ENCODE peak calls at places on chromosomes 3 and 15, in five cellular contexts. A, I, Q, K and V are unnamed samples.

GRCh38 chr15:29740692-29741311 is 81.5 kb downstream of the TJP1 start:
- DNase-seq in Q (peak), I (no peak), K (no peak), A (no peak), V (no peak)

GRCh38 chr3:128367726-128368125 is 99.0 kb downstream of the DNAJB8 start:
- DNase-seq in K (no peak), A (no peak), Q (no peak), I (no peak), V (no peak)

GRCh38 chr3:8607285-8608040 is 37.1 kb downstream of the SSUH2 start:
- DNase-seq in K (no peak), A (peak), I (no peak), Q (peak), V (peak)

GRCh38 chr15:101439920-101440319 is 49.6 kb downstream of the PCSK6 start:
- DNase-seq in A (peak), Q (no peak), I (peak), K (no peak), V (no peak)

GRCh38 chr3:156211583-156211982 is 91.2 kb downstream of the KCNAB1 start:
- DNase-seq in K (no peak), Q (no peak), A (no peak), I (no peak), V (no peak)

GRCh38 chr3:4772171-4772804 is 206.9 kb upstream of the BHLHE40 start:
- DNase-seq in K (peak), Q (no peak), A (peak), I (peak), V (no peak)

GRCh38 chr3:185455860-185456259 is 43.0 kb downstream of the TMEM41A start:
- DNase-seq in K (no peak), I (no peak), Q (no peak), A (no peak), V (no peak)

GRCh38 chr3:150110097-150110496 is 139.4 kb upstream of the PFN2 start:
- DNase-seq in K (no peak), A (no peak), I (no peak), Q (peak), V (no peak)

GRCh38 chr3:138082085-138082991 is 33.1 kb downstream of the DZIP1L start:
- DNase-seq in Q (peak), K (no peak), I (no peak), A (peak), V (no peak)

GRCh38 chr15:79136434-79137046 is 46.0 kb upstream of the RASGRF1 start:
- DNase-seq in Q (no peak), K (no peak), A (no peak), I (no peak), V (no peak)

GRCh38 chr3:132867956-132868355 is 145.7 kb upstream of the NPHP3 start:
- DNase-seq in A (no peak), K (no peak), Q (no peak), I (no peak), V (no peak)

GRCh38 chr3:171407746-171408145 is 52.5 kb downstream of the TNIK start:
- DNase-seq in I (no peak), A (no peak), Q (no peak), K (no peak), V (no peak)

GRCh38 chr3:81485444-81485865 is 276.0 kb downstream of the GBE1 start:
- DNase-seq in I (no peak), Q (no peak), K (peak), A (no peak), V (no peak)

GRCh38 chr3:194941360-194941955 is 255.8 kb downstream of the FAM43A start:
- DNase-seq in Q (no peak), K (no peak), A (no peak), I (no peak), V (no peak)

GRCh38 chr3:58082047-58082446 is 73.8 kb downstream of the FLNB start:
- DNase-seq in I (no peak), K (no peak), A (no peak), Q (no peak), V (no peak)

GRCh38 chr15:70741677-70742293 is 21.6 kb downstream of the UACA start:
- DNase-seq in K (no peak), Q (peak), A (no peak), I (no peak), V (no peak)

GRCh38 chr3:38114875-38115644 is 21.9 kb downstream of the ACAA1 start:
- DNase-seq in Q (no peak), A (no peak), I (peak), K (no peak), V (no peak)

GRCh38 chr3:122572940-122573412 is 4.5 kb upstream of the PARP15 start:
- DNase-seq in K (no peak), I (no peak), A (peak), Q (peak), V (peak)

GRCh38 chr3:133944641-133945441 is 49.2 kb upstream of the RAB6B start:
- DNase-seq in I (peak), K (no peak), Q (no peak), A (no peak), V (no peak)

GRCh38 chr3:73086071-73086494 is 24.6 kb downstream of the EBLN2 start:
- DNase-seq in K (peak), A (peak), I (no peak), Q (peak), V (peak)

GRCh38 chr3:35832140-35832571 is 192.8 kb downstream of the ARPP21 start:
- DNase-seq in A (no peak), I (no peak), Q (peak), K (no peak), V (no peak)

GRCh38 chr15:60721706-60722105 is 242.8 kb upstream of the ICE2 start:
- DNase-seq in A (no peak), Q (no peak), I (no peak), K (no peak), V (peak)

GRCh38 chr3:1824359-1824758 is 274.3 kb upstream of the CNTN4 start:
- DNase-seq in Q (no peak), I (no peak), K (no peak), A (no peak), V (no peak)

GRCh38 chr15:51076898-51077564 is 17.7 kb downstream of the TNFAIP8L3 start:
- DNase-seq in A (peak), K (peak), I (peak), Q (no peak), V (peak)

GRCh38 chr3:32934150-32934742 is 17.2 kb upstream of the CCR4 start:
- DNase-seq in K (no peak), Q (no peak), A (peak), I (no peak), V (no peak)

GRCh38 chr15:88802250-88802990 is 816 bp upstream of the ACAN start:
- DNase-seq in K (no peak), I (no peak), Q (no peak), A (no peak), V (no peak)

GRCh38 chr15:63968700-63969099 is 77.6 kb downstream of the DAPK2 start:
- DNase-seq in Q (no peak), A (no peak), K (peak), I (no peak), V (no peak)

DNA sequence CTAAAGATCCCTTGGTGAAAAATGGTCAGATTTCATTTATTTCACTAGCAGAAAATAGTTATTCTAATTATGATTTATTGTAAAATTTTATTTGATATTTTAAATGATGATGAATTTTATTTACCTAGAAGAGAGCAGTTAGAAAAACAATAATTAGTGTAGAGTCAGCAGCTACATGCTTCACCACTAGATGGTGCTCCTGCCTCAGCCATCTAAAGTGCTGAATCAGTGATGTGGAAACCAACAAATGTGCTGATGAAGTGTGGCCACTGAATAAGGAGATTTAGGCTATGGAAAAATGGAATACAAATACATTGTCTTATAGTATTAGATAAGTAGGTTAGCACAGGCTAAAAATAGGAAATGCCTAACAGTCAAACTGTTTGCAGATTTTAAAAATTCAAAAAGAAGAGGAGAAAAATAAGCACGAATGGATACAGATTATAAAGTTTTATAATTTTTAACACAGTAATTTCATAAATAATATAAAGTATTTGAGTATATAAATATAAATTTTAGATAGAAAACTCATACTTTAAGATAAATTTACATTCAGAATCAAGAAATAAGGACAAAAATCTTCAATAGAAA is 109.8 kb downstream of the PPP2R3A start:
- DNase-seq in I (peak), Q (peak), K (peak), A (peak), V (no peak)
- TF ChIP-seq POLR2AphosphoS5 in I (no peak), Q (no peak), K (no peak), A (peak), V (no peak)

GRCh38 chr3:50299638-50299928 is 378 bp upstream of the HYAL3 start:
- DNase-seq in K (no peak), I (no peak), Q (peak), A (no peak), V (no peak)

GRCh38 chr3:50299929-50300680 is 900 bp upstream of the HYAL3 start:
- DNase-seq in K (no peak), I (no peak), A (no peak), Q (no peak), V (no peak)

GRCh38 chr3:50297384-50297775 is 1.8 kb downstream of the HYAL3 start:
- DNase-seq in I (no peak), A (no peak), K (no peak), Q (no peak), V (no peak)

GRCh38 chr3:50297896-50298725 is 1.1 kb downstream of the HYAL3 start:
- DNase-seq in K (no peak), A (no peak), I (no peak), Q (no peak), V (no peak)

DNA sequence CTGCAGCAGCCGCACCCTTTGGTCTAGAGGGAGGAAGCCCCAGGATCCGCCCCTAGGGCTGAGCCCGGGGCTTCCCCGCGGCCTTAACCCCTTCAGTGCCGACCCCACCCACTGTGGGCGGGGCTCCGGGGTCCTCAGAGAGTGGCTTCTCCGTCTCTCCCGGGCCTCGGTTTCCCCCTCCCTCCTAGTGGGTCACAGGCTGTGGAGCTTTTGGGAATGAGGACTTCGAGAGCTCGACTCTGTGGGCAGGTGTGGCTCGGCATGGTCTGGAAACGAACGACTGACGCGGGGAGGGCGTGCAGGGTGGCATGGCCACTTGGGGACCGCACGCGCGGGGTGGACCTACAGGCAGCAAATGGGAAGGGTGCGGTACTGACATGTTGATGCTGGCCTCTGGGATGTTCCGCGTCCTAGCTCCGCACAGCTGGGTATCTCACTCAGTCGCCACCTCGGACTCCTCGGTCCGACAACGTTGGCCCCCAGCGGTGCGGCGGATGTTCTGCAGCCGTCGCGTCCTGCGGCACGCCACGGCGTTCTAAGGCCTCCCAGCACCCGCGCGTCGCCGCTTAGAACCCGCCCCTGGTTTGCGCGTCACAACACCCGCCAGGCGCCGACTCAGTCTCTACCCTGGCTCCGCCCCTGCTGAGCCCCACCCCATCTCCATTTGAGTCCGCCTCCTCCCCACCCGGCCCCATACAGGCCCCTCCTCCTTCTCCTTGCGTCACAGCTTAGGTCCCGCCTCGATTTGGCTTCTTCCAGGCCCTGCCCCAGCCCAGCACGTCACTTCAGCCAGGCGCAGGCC is at the start of the genes HYAL3 and NAA80:
- DNase-seq in I (peak), Q (no peak), K (peak), A (peak), V (peak)
- TF ChIP-seq POLR2A in I (peak), Q (no peak), K (peak), A (no peak), V (peak)

GRCh38 chr3:105368575-105369500 is 2.1 kb downstream of the ALCAM start:
- DNase-seq in A (peak), K (peak), Q (peak), I (peak), V (peak)

GRCh38 chr3:105375750-105376511 is 9.2 kb downstream of the ALCAM start:
- DNase-seq in Q (no peak), K (no peak), A (no peak), I (no peak), V (no peak)

GRCh38 chr3:105377716-105378115 is 11.0 kb downstream of the ALCAM start:
- DNase-seq in K (no peak), Q (no peak), I (no peak), A (no peak), V (no peak)

GRCh38 chr3:105369501-105370371 is 3.0 kb downstream of the ALCAM start:
- DNase-seq in I (peak), Q (peak), K (peak), A (peak), V (peak)

GRCh38 chr3:105373383-105373782 is 6.7 kb downstream of the ALCAM start:
- DNase-seq in K (no peak), Q (no peak), A (no peak), I (no peak), V (no peak)
- TF ChIP-seq POLR2AphosphoS5 in K (no peak), Q (no peak), A (no peak), I (no peak), V (no peak)

GRCh38 chr15:39597336-39597735 is 16.5 kb downstream of the THBS1 start:
- DNase-seq in Q (no peak), K (no peak), I (no peak), A (no peak), V (no peak)

GRCh38 chr15:39597751-39598185 is 16.9 kb downstream of the THBS1 start:
- DNase-seq in Q (no peak), I (no peak), K (no peak), A (no peak), V (no peak)

GRCh38 chr15:39598958-39599845 is 18.3 kb downstream of the THBS1 start:
- DNase-seq in Q (no peak), I (no peak), K (no peak), A (no peak), V (no peak)

GRCh38 chr15:39599871-39600270 is 19.0 kb downstream of the THBS1 start:
- DNase-seq in I (no peak), K (no peak), Q (no peak), A (no peak), V (no peak)

DNA sequence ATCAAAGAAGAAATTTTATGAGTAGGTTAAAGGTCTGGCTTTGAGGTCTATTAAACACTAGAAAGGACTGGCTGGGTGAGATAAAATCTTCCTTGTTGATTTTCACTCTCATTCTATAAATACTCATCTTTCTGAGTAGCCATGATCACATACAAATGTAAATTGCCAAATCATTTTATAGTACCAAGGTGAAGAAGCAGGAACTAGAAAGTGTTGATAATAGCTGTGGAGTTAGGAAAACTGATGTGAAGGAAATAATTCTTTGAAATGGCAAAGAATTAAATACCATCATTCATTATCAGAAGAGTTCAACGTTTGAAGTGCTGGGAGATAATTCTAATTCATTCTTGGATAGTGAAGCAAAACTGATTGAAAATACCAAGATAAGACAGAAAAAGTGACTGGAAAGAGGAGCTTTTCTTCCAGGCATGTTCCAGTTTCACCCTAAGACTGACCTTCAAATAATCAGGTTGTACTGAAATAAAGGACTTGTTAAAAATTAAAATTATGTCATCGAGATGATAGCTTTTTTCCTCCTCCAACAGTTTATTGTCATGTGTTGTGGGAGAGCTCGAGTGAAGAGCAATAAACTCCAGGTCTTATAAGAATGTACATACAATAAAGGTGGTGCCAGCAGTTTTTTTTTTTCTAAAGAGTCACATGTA is 17.4 kb downstream of the THBS1 start:
- DNase-seq in K (no peak), I (no peak), A (no peak), Q (no peak), V (no peak)
- TF ChIP-seq POLR2A in K (no peak), I (no peak), A (no peak), Q (no peak), V (no peak)

GRCh38 chr3:43814461-43814860 is 123.7 kb downstream of the ABHD5 start:
- DNase-seq in I (no peak), Q (no peak), A (no peak), K (no peak), V (no peak)
- TF ChIP-seq POLR2AphosphoS5 in I (no peak), Q (no peak), A (no peak), K (no peak), V (no peak)

DNA sequence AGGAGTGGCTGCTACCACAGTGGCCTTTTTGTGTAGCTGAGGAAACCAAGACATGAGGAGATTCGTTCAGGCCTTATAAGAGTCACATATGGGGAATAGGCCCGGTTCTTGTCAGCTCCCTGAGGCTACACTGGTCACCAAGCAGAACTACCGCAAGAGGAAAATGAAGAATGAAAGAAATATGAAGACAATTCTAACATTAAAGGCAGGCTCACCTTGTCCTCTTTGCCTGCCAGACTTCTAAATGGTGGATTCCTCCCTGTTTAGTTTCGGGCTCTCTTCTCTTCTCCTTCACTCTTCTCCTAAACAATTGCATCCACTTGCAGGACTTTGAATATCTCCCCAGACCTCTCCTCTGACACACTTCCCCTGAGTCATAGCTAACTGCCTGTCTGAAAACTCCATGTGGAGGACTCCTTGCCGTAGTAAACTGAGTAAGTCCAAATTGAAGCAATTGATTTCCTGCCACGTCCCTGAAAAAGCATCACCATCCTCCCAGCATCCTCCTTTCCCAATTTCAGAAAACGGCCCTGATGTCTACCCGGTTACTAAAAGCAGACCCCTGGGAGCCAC is 30.2 kb upstream of the VEPH1 start:
- DNase-seq in Q (no peak), A (no peak), I (no peak), K (no peak), V (no peak)
- TF ChIP-seq POLR2A in Q (no peak), A (no peak), I (no peak), K (no peak), V (no peak)

GRCh38 chr3:43770426-43771103 is 79.8 kb downstream of the ABHD5 start:
- DNase-seq in K (peak), A (peak), Q (no peak), I (peak), V (peak)

GRCh38 chr3:43766672-43767465 is 76.1 kb downstream of the ABHD5 start:
- DNase-seq in K (no peak), A (no peak), I (no peak), Q (no peak), V (no peak)

GRCh38 chr3:43769097-43769470 is 78.3 kb downstream of the ABHD5 start:
- DNase-seq in K (no peak), A (no peak), Q (no peak), I (no peak), V (no peak)

GRCh38 chr3:43768594-43768993 is 77.9 kb downstream of the ABHD5 start:
- DNase-seq in I (peak), A (no peak), Q (no peak), K (peak), V (peak)

DNA sequence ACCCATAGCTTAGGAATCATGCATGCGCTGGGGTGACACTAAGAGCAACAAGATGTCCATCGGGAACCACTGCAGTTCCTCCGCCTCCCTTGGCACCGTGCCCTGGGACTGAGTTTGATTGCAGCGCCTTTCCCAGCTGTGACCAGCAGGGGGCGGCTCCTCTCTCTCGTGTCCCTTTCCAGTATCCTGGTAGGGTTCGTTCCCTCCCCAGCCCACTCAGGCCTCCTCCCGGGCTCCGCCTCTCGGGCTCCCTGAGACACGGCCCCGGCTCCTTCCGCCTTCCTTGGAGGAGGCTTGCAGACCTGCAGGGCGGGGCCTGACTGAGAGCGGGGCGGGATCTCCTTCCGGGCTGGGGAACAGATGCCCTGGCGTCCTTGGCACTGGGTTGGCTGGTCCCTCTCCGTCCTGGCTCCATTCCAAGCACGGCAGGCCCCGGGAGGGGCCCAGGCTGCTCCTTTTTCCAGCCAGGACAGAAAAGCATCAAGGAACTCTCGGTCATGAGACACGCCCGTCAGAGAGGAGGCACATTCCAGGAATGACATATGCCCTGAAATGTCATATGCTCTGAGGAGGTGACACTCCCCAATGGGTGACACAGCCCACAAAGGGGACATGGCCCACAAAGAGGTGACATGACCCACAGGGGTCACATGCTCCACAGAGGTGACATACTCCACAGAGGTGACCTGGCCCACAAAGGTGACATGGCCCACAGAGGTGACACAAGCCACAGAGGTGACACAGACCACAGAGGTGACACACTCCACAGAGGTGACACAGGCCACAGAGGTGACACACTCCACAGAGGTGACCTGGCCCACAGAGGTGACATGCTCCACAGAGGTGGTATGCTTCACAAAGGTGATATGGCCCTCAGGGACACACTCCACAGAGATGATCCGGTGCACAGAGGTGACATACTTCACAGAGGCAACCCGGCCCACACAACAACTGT is 79.0 kb downstream of the ABHD5 start:
- DNase-seq in A (peak), I (peak), K (peak), Q (peak), V (peak)
- TF ChIP-seq POLR2AphosphoS5 in A (peak), I (peak), K (no peak), Q (no peak), V (peak)